ENCODE peak calls at places on chromosomes 13 and 19, in eight cellular contexts. S is cardiac muscle cell; G is upper lobe of left lung; Q is GM23248; O is psoas muscle; Y is thoracic aorta; T is effector memory CD4-positive, alpha-beta T cell; M is fibroblast of lung. K is an unnamed sample.

GRCh38 chr13:37869506-37869755 is 141 bp downstream of the TRPC4 start:
- DNase-seq in T (no peak), Y (no peak), S (no peak), M (no peak), O (no peak), Q (no peak), G (no peak), K (no peak)

GRCh38 chr13:98871727-98872126 is 106.1 kb downstream of the DOCK9 start:
- DNase-seq in S (no peak), Y (no peak), O (no peak), M (no peak), G (no peak), Q (no peak), T (no peak), K (no peak)

GRCh38 chr19:43555185-43555770 is 20.0 kb downstream of the XRCC1 start:
- DNase-seq in Q (peak; percentile 73), M (peak; percentile 48), O (peak; percentile 58), T (peak; percentile 62), S (peak; percentile 80), Y (no peak), G (no peak), K (peak; percentile 65)

GRCh38 chr13:77918391-77919261 is at the start of gene EDNRB:
- DNase-seq in Y (no peak), M (peak; percentile 38), O (peak; percentile 41), Q (peak; percentile 62), S (peak; percentile 52), T (no peak), G (peak; percentile 83), K (no peak)

GRCh38 chr19:40549007-40549708 is 27.5 kb upstream of the SHKBP1 start:
- DNase-seq in T (peak; percentile 42), O (peak; percentile 55), M (peak; percentile 55), S (peak; percentile 54), Q (peak; percentile 56), Y (no peak), G (peak; percentile 89), K (peak; percentile 61)

GRCh38 chr13:47256618-47257017 is 359.8 kb upstream of the HTR2A start:
- DNase-seq in Y (no peak), G (no peak), O (no peak), M (peak; percentile 91), S (peak; percentile 74), Q (peak; percentile 96), T (no peak), K (no peak)

GRCh38 chr13:47484564-47484963 is 516.5 kb downstream of the SUCLA2 start:
- DNase-seq in T (no peak), G (no peak), Q (peak; percentile 69), O (no peak), M (peak; percentile 90), S (peak; percentile 45), Y (no peak), K (no peak)

GRCh38 chr19:9018163-9018875 is 8.1 kb upstream of the MUC16 start:
- DNase-seq in S (no peak), M (peak; percentile 42), Q (no peak), Y (no peak), O (no peak), G (no peak), T (no peak), K (no peak)

GRCh38 chr13:47896111-47896510 is 105.0 kb downstream of the SUCLA2 start:
- DNase-seq in O (no peak), M (no peak), Q (no peak), Y (no peak), S (no peak), T (no peak), G (peak; percentile 47), K (no peak)

GRCh38 chr13:75395901-75396300 is 86.1 kb downstream of the TBC1D4 start:
- DNase-seq in Y (no peak), G (no peak), S (no peak), Q (no peak), T (no peak), O (no peak), M (no peak), K (no peak)

GRCh38 chr19:1087813-1088418 is 7.3 kb downstream of the POLR2E start:
- DNase-seq in G (peak; percentile 83), Q (no peak), M (no peak), Y (no peak), S (no peak), O (no peak), T (no peak), K (peak; percentile 76)

GRCh38 chr13:87656311-87656710 is 14.9 kb upstream of the SLITRK5 start:
- DNase-seq in T (no peak), S (no peak), O (no peak), Y (no peak), Q (no peak), G (no peak), M (peak; percentile 79), K (no peak)

DNA sequence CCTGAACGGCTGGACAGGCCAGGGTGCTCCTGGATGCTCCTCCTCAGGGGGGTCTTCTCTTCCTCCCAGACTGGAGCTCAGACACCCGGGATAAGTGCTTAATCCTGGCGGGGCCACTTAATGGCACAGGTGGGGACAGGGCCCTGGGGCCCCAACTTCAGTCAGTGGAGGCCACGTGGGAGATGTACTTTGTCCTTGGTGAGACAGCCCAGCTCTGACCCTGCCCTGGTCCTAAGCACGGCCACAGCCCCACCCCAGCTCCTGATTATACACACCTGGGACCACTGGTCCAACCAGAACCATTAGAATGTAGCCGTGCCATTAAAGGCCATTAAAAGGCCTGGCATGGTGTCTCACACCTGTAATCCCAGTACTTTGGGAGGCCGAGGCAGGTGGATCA is 7.8 kb downstream of the PPP1R14A start:
- DNase-seq in T (no peak), G (no peak), M (no peak), S (no peak), Q (no peak), O (no peak), Y (no peak), K (no peak)
- H3K27ac ChIP-seq in T (no peak overlapping the region), G (no peak overlapping the region), M (no peak overlapping the region), S (no peak overlapping the region), Q (no peak overlapping the region), O (peak overlapping the region; percentile 9), Y (peak overlapping the region; percentile 95), K (no peak overlapping the region)

GRCh38 chr19:53290758-53291549 is 23.4 kb upstream of the VN1R4 start:
- DNase-seq in Q (no peak), S (no peak), T (no peak), Y (no peak), O (no peak), M (no peak), G (peak; percentile 70), K (no peak)
- H3K9me3 ChIP-seq in Q (no peaks in the 10 kb centered on the region), S (no peaks in the 10 kb centered on the region), T (peaks cover 4% of the 10 kb centered on the region), Y (peaks cover 16% of the 10 kb centered on the region), O (peaks cover 18% of the 10 kb centered on the region), M (no peaks in the 10 kb centered on the region), G (peaks cover 10% of the 10 kb centered on the region), K (peaks cover 23% of the 10 kb centered on the region)

GRCh38 chr19:55172741-55173140 is 6.3 kb upstream of the DNAAF3 start:
- DNase-seq in Q (peak; percentile 86), T (no peak), O (no peak), Y (no peak), M (peak; percentile 66), G (no peak), S (peak; percentile 52), K (no peak)

GRCh38 chr19:55174425-55175116 is 5.5 kb downstream of the SYT5 start:
- DNase-seq in T (no peak), Q (no peak), Y (no peak), S (no peak), G (no peak), O (no peak), M (no peak), K (no peak)

GRCh38 chr19:55173186-55173716 is 6.8 kb upstream of the DNAAF3 start:
- DNase-seq in T (no peak), S (no peak), O (no peak), Q (peak; percentile 34), M (no peak), Y (no peak), G (peak; percentile 82), K (no peak)

GRCh38 chr19:55175117-55175867 is 4.8 kb downstream of the SYT5 start:
- DNase-seq in S (no peak), T (no peak), G (peak; percentile 75), Y (no peak), O (no peak), M (no peak), Q (no peak), K (no peak)

DNA sequence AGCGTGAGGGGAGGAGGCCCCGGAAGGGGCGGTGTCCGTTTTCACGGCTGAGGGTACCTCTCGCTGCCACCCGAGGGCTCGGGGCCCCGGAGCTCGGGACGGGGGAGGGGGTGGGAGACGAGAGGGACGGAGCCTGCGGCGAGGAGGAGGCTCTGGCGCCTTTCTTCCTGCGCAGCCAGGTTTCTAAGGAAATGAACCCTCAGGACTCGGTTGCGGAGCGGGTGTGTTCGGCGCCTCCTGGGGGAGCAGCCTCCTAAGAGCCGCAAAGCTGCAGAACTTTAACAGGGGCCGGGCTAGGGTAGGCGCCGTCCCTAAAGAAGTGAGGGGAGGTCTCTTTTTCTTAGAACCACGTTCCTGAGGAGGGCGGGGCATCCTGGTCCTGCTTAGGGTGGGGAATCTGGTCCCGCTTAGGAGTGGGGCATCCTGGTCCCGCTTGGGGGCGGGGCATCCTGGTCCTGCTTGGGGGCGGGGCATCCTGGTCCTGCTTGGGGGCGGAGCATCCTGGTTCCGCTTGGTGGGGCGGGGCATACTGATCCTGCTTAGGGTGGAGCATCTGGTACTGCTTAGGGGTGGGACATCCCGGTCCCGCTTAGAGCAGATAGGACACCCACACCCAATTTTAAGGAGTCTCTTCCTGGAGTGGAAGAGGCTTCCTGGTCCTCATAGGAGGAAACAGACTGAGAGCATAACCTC is 6.2 kb downstream of the SYT5 start:
- DNase-seq in O (peak; percentile 53), G (peak; percentile 79), M (peak; percentile 43), Y (no peak), T (no peak), Q (peak; percentile 90), S (peak; percentile 83), K (no peak)
- H3K27me3 ChIP-seq in O (no peaks in the 10 kb centered on the region), G (peaks cover 73% of the 10 kb centered on the region), M (peaks cover 14% of the 10 kb centered on the region), Y (peaks cover 34% of the 10 kb centered on the region), T (peaks cover 48% of the 10 kb centered on the region), Q (peaks cover 13% of the 10 kb centered on the region), S (peaks cover 96% of the 10 kb centered on the region), K (peaks cover 33% of the 10 kb centered on the region)

GRCh38 chr19:10554760-10555612 is 10.8 kb downstream of the KRI1 start:
- DNase-seq in G (peak; percentile 79), Y (no peak), T (no peak), M (no peak), Q (no peak), O (no peak), S (no peak), K (no peak)

GRCh38 chr19:10557603-10558197 is 8.1 kb downstream of the KRI1 start:
- DNase-seq in T (no peak), S (no peak), Q (no peak), Y (no peak), G (peak; percentile 83), M (no peak), O (no peak), K (no peak)

GRCh38 chr19:10553943-10554381 is 10.3 kb downstream of the ATG4D start:
- DNase-seq in T (peak; percentile 40), O (no peak), Q (no peak), S (no peak), Y (no peak), M (no peak), G (peak; percentile 74), K (peak; percentile 85)

GRCh38 chr19:10553087-10553667 is 9.5 kb downstream of the ATG4D start:
- DNase-seq in S (no peak), Q (no peak), T (no peak), Y (no peak), G (no peak), O (no peak), M (no peak), K (peak; percentile 40)

DNA sequence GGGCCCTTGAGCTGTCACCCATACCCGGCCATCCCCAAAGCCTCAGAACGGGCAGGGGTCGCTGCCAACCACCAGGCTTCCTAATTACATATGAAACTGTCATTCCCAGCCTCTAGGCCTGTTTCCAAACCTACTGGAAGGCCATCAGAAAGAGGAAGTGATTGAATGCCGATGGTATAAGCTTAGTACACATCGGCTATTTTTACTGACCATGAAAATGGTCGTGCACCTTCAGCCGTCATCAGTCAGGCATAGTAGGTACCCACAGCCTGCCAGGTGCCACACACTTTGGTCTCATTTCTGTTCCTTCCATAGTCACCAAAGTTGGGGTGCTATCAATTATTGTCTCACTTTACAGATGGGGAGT is 10.2 kb downstream of the KRI1 start:
- DNase-seq in S (no peak), T (no peak), Q (no peak), Y (no peak), O (no peak), G (no peak), M (no peak), K (no peak)
- H3K27ac ChIP-seq in S (peak overlapping the region; percentile 60), T (no peak overlapping the region), Q (no peak overlapping the region), Y (no peak overlapping the region), O (no peak overlapping the region), G (no peak overlapping the region), M (no peak overlapping the region), K (peak overlapping the region; percentile 45)